ENCODE peak calls at places on chromosomes 12 and 14, in five cellular contexts. B is sciatic nerve, F is PC-3, G is GF-D8, E is HS-5. R is an unnamed sample.

GRCh38 chr12:15688202-15688736 is 100.9 kb downstream of the EPS8 start:
- DNase-seq in B (peak), F (no peak), G (peak), E (no peak), R (no peak)

GRCh38 chr12:72281145-72281544 is 9.0 kb downstream of the TRHDE start:
- DNase-seq in B (no peak), F (peak), G (no peak), E (no peak), R (no peak)

GRCh38 chr12:28235017-28235416 is 44.8 kb downstream of the CCDC91 start:
- DNase-seq in B (no peak), F (no peak), G (no peak), E (no peak), R (no peak)

GRCh38 chr12:102728506-102729242 is 188.4 kb downstream of the PAH start:
- DNase-seq in B (no peak), F (no peak), G (no peak), E (no peak), R (no peak)

GRCh38 chr12:29616664-29617409 is 119.4 kb upstream of the OVCH1 start:
- DNase-seq in B (no peak), F (peak), G (no peak), E (peak), R (no peak)

GRCh38 chr14:55373784-55374725 is 37.6 kb downstream of the ATG14 start:
- DNase-seq in B (no peak), F (peak), G (no peak), E (no peak), R (peak)

GRCh38 chr14:94722397-94722796 is 47.5 kb downstream of the GSC start:
- DNase-seq in B (no peak), F (no peak), G (no peak), E (no peak), R (no peak)

GRCh38 chr14:78092040-78092439 is 78.1 kb upstream of the NRXN3 start:
- DNase-seq in B (no peak), F (no peak), G (no peak), E (no peak), R (no peak)

GRCh38 chr12:3821441-3821840 is 51.8 kb downstream of the PARP11 start:
- DNase-seq in B (no peak), F (no peak), G (no peak), E (no peak), R (no peak)

GRCh38 chr12:53459097-53459496 is 7.2 kb downstream of the PCBP2 start:
- DNase-seq in B (no peak), F (no peak), G (no peak), E (no peak), R (no peak)

GRCh38 chr12:31702047-31702446 is 26.8 kb downstream of the AMN1 start:
- DNase-seq in B (no peak), F (peak), G (no peak), E (no peak), R (no peak)

GRCh38 chr14:73245401-73246325 is 8.4 kb downstream of the PAPLN start:
- DNase-seq in B (peak), F (no peak), G (no peak), E (no peak), R (peak)

GRCh38 chr12:101582937-101583336 is 11.8 kb upstream of the MYBPC1 start:
- DNase-seq in B (no peak), F (no peak), G (no peak), E (no peak), R (no peak)

GRCh38 chr12:2457215-2458112 is 337.3 kb upstream of the FKBP4 start:
- DNase-seq in B (no peak), F (no peak), G (no peak), E (no peak), R (no peak)

GRCh38 chr14:52031781-52032180 is 37.1 kb downstream of the NID2 start:
- DNase-seq in B (no peak), F (no peak), G (no peak), E (no peak), R (no peak)

GRCh38 chr12:130617219-130617618 is 98.9 kb downstream of the RIMBP2 start:
- DNase-seq in B (no peak), F (no peak), G (no peak), E (no peak), R (no peak)

GRCh38 chr12:102479099-102479887 is 1.1 kb downstream of the IGF1 start:
- DNase-seq in B (no peak), F (no peak), G (no peak), E (no peak), R (no peak)

GRCh38 chr14:84087986-84088531 is 1441.9 kb upstream of the FLRT2 start:
- DNase-seq in B (no peak), F (no peak), G (no peak), E (no peak), R (no peak)

GRCh38 chr14:67413806-67414769 is 2.1 kb upstream of the PLEK2 start:
- DNase-seq in B (no peak), F (peak), G (no peak), E (peak), R (no peak)

GRCh38 chr14:80664576-80664975 is 277.0 kb downstream of the CEP128 start:
- DNase-seq in B (no peak), F (peak), G (no peak), E (no peak), R (no peak)

GRCh38 chr14:68897559-68898160 is 81.4 kb downstream of the ACTN1 start:
- DNase-seq in B (no peak), F (no peak), G (peak), E (no peak), R (no peak)

GRCh38 chr12:58503731-58504520 is 416.4 kb downstream of the LRIG3 start:
- DNase-seq in B (no peak), F (no peak), G (no peak), E (no peak), R (no peak)

GRCh38 chr12:53268009-53268636 is at the start of gene ESPL1:
- DNase-seq in B (peak), F (peak), G (peak), E (peak), R (peak)

GRCh38 chr12:64042901-64043300 is 179.2 kb downstream of the KICS2 start:
- DNase-seq in B (no peak), F (no peak), G (no peak), E (peak), R (no peak)

GRCh38 chr12:2347137-2347843 is 294.5 kb downstream of the CACNA1C start:
- DNase-seq in B (no peak), F (no peak), G (no peak), E (no peak), R (no peak)

GRCh38 chr12:76259660-76260389 is 88.4 kb downstream of the BBS10 start:
- DNase-seq in B (no peak), F (peak), G (no peak), E (peak), R (no peak)

GRCh38 chr12:45674583-45674982 is 54.9 kb upstream of the ARID2 start:
- DNase-seq in B (peak), F (peak), G (no peak), E (peak), R (no peak)

GRCh38 chr12:120229583-120230325 is 28.8 kb upstream of the RPLP0 start:
- DNase-seq in B (no peak), F (peak), G (no peak), E (no peak), R (no peak)

GRCh38 chr12:127284021-127284420 is 982.9 kb upstream of the TMEM132C start:
- DNase-seq in B (no peak), F (no peak), G (no peak), E (no peak), R (no peak)

GRCh38 chr14:94401083-94401482 is 12.7 kb upstream of the SERPINA1 start:
- DNase-seq in B (no peak), F (peak), G (no peak), E (no peak), R (no peak)

GRCh38 chr14:70702154-70702553 is 60.4 kb downstream of the TTC9 start:
- DNase-seq in B (no peak), F (no peak), G (no peak), E (no peak), R (no peak)

GRCh38 chr12:76264617-76265016 is 83.6 kb downstream of the BBS10 start:
- DNase-seq in B (no peak), F (no peak), G (no peak), E (no peak), R (no peak)